ENCODE peak calls at places on chromosome 1, in ten cellular contexts. One of them, this sample, is unnamed.

GRCh38 chr1:178724386-178724733 is 684 bp upstream of the RALGPS2 start:
- DNase-seq in NCI-H526: no peak
- DNase-seq in stimulated activated naive CD4-positive, alpha-beta T cell: no peak
- DNase-seq in globus pallidus: no peak
- DNase-seq in NCI-H187 treated with DMSO at 0.1 percent for 48 hours: no peak
- DNase-seq in astrocyte of the hippocampus: peak; percentile 13
- DNase-seq in HT-29: no peak
- DNase-seq in thoracic aorta: no peak
- DNase-seq in hepatic stellate cell: no peak
- DNase-seq in fibroblast of gingiva: no peak
- DNase-seq in this sample: no peak

GRCh38 chr1:92029241-92029922 is 403 bp upstream of the EPHX4 start:
- DNase-seq in NCI-H526: peak; percentile 12
- DNase-seq in stimulated activated naive CD4-positive, alpha-beta T cell: no peak
- DNase-seq in globus pallidus: no peak
- DNase-seq in NCI-H187 treated with DMSO at 0.1 percent for 48 hours: no peak
- DNase-seq in astrocyte of the hippocampus: no peak
- DNase-seq in HT-29: no peak
- DNase-seq in thoracic aorta: no peak
- DNase-seq in hepatic stellate cell: peak; percentile 2
- DNase-seq in fibroblast of gingiva: no peak
- DNase-seq in this sample: no peak

GRCh38 chr1:35539073-35539823 is 18.0 kb downstream of the KIAA0319L start:
- DNase-seq in NCI-H526: no peak
- DNase-seq in stimulated activated naive CD4-positive, alpha-beta T cell: peak; percentile 75
- DNase-seq in globus pallidus: no peak
- DNase-seq in NCI-H187 treated with DMSO at 0.1 percent for 48 hours: no peak
- DNase-seq in astrocyte of the hippocampus: peak; percentile 38
- DNase-seq in HT-29: no peak
- DNase-seq in thoracic aorta: no peak
- DNase-seq in hepatic stellate cell: no peak
- DNase-seq in fibroblast of gingiva: peak; percentile 41
- DNase-seq in this sample: peak; percentile 27

GRCh38 chr1:173708787-173709186 is 6.0 kb upstream of the KLHL20 start:
- DNase-seq in NCI-H526: no peak
- DNase-seq in stimulated activated naive CD4-positive, alpha-beta T cell: no peak
- DNase-seq in globus pallidus: no peak
- DNase-seq in NCI-H187 treated with DMSO at 0.1 percent for 48 hours: no peak
- DNase-seq in astrocyte of the hippocampus: no peak
- DNase-seq in HT-29: no peak
- DNase-seq in thoracic aorta: no peak
- DNase-seq in hepatic stellate cell: no peak
- DNase-seq in fibroblast of gingiva: no peak
- DNase-seq in this sample: no peak

GRCh38 chr1:92366045-92366405 is 67.2 kb downstream of the RPAP2 start:
- DNase-seq in NCI-H526: no peak
- DNase-seq in stimulated activated naive CD4-positive, alpha-beta T cell: no peak
- DNase-seq in globus pallidus: no peak
- DNase-seq in NCI-H187 treated with DMSO at 0.1 percent for 48 hours: no peak
- DNase-seq in astrocyte of the hippocampus: no peak
- DNase-seq in HT-29: no peak
- DNase-seq in thoracic aorta: no peak
- DNase-seq in hepatic stellate cell: no peak
- DNase-seq in fibroblast of gingiva: no peak
- DNase-seq in this sample: no peak

GRCh38 chr1:220528049-220528678 is at the start of gene MARK1:
- DNase-seq in NCI-H526: no peak
- DNase-seq in stimulated activated naive CD4-positive, alpha-beta T cell: no peak
- DNase-seq in globus pallidus: peak; percentile 58
- DNase-seq in NCI-H187 treated with DMSO at 0.1 percent for 48 hours: no peak
- DNase-seq in astrocyte of the hippocampus: peak; percentile 82
- DNase-seq in HT-29: peak; percentile 15
- DNase-seq in thoracic aorta: no peak
- DNase-seq in hepatic stellate cell: peak; percentile 20
- DNase-seq in fibroblast of gingiva: peak; percentile 43
- DNase-seq in this sample: no peak

GRCh38 chr1:28518745-28519341 is 13.0 kb downstream of the RCC1 start:
- DNase-seq in NCI-H526: no peak
- DNase-seq in stimulated activated naive CD4-positive, alpha-beta T cell: no peak
- DNase-seq in globus pallidus: no peak
- DNase-seq in NCI-H187 treated with DMSO at 0.1 percent for 48 hours: no peak
- DNase-seq in astrocyte of the hippocampus: no peak
- DNase-seq in HT-29: peak; percentile 65
- DNase-seq in thoracic aorta: no peak
- DNase-seq in hepatic stellate cell: no peak
- DNase-seq in fibroblast of gingiva: no peak
- DNase-seq in this sample: peak; percentile 60

GRCh38 chr1:112239953-112240352 is 156.1 kb upstream of the CTTNBP2NL start:
- DNase-seq in NCI-H526: peak; percentile 93
- DNase-seq in stimulated activated naive CD4-positive, alpha-beta T cell: no peak
- DNase-seq in globus pallidus: no peak
- DNase-seq in NCI-H187 treated with DMSO at 0.1 percent for 48 hours: no peak
- DNase-seq in astrocyte of the hippocampus: no peak
- DNase-seq in HT-29: no peak
- DNase-seq in thoracic aorta: no peak
- DNase-seq in hepatic stellate cell: no peak
- DNase-seq in fibroblast of gingiva: no peak
- DNase-seq in this sample: no peak

GRCh38 chr1:221576268-221576667 is 165.6 kb downstream of the DUSP10 start:
- DNase-seq in NCI-H526: no peak
- DNase-seq in stimulated activated naive CD4-positive, alpha-beta T cell: no peak
- DNase-seq in globus pallidus: no peak
- DNase-seq in NCI-H187 treated with DMSO at 0.1 percent for 48 hours: no peak
- DNase-seq in astrocyte of the hippocampus: peak; percentile 53
- DNase-seq in HT-29: no peak
- DNase-seq in thoracic aorta: no peak
- DNase-seq in hepatic stellate cell: peak; percentile 46
- DNase-seq in fibroblast of gingiva: peak; percentile 46
- DNase-seq in this sample: no peak

GRCh38 chr1:18814340-18815202 is 44.9 kb downstream of the TAS1R2 start:
- DNase-seq in NCI-H526: no peak
- DNase-seq in stimulated activated naive CD4-positive, alpha-beta T cell: no peak
- DNase-seq in globus pallidus: no peak
- DNase-seq in NCI-H187 treated with DMSO at 0.1 percent for 48 hours: no peak
- DNase-seq in astrocyte of the hippocampus: peak; percentile 38
- DNase-seq in HT-29: no peak
- DNase-seq in thoracic aorta: no peak
- DNase-seq in hepatic stellate cell: no peak
- DNase-seq in fibroblast of gingiva: no peak
- DNase-seq in this sample: no peak

GRCh38 chr1:22639286-22639685 is 2.9 kb downstream of the C1QA start:
- DNase-seq in NCI-H526: no peak
- DNase-seq in stimulated activated naive CD4-positive, alpha-beta T cell: no peak
- DNase-seq in globus pallidus: no peak
- DNase-seq in NCI-H187 treated with DMSO at 0.1 percent for 48 hours: no peak
- DNase-seq in astrocyte of the hippocampus: peak; percentile 53
- DNase-seq in HT-29: no peak
- DNase-seq in thoracic aorta: no peak
- DNase-seq in hepatic stellate cell: peak; percentile 69
- DNase-seq in fibroblast of gingiva: peak; percentile 8
- DNase-seq in this sample: no peak

GRCh38 chr1:147466543-147466942 is 74.8 kb upstream of the BCL9 start:
- DNase-seq in NCI-H526: no peak
- DNase-seq in stimulated activated naive CD4-positive, alpha-beta T cell: no peak
- DNase-seq in globus pallidus: no peak
- DNase-seq in NCI-H187 treated with DMSO at 0.1 percent for 48 hours: no peak
- DNase-seq in astrocyte of the hippocampus: no peak
- DNase-seq in HT-29: no peak
- DNase-seq in thoracic aorta: no peak
- DNase-seq in hepatic stellate cell: no peak
- DNase-seq in fibroblast of gingiva: no peak
- DNase-seq in this sample: no peak

GRCh38 chr1:150881331-150882070 is 5.1 kb upstream of the ARNT start:
- DNase-seq in NCI-H526: no peak
- DNase-seq in stimulated activated naive CD4-positive, alpha-beta T cell: no peak
- DNase-seq in globus pallidus: no peak
- DNase-seq in NCI-H187 treated with DMSO at 0.1 percent for 48 hours: no peak
- DNase-seq in astrocyte of the hippocampus: peak; percentile 41
- DNase-seq in HT-29: no peak
- DNase-seq in thoracic aorta: no peak
- DNase-seq in hepatic stellate cell: peak; percentile 74
- DNase-seq in fibroblast of gingiva: peak; percentile 96
- DNase-seq in this sample: peak; percentile 96

GRCh38 chr1:111219466-111220286 is 7.8 kb upstream of the CHI3L2 start:
- DNase-seq in NCI-H526: no peak
- DNase-seq in stimulated activated naive CD4-positive, alpha-beta T cell: no peak
- DNase-seq in globus pallidus: no peak
- DNase-seq in NCI-H187 treated with DMSO at 0.1 percent for 48 hours: no peak
- DNase-seq in astrocyte of the hippocampus: peak; percentile 17
- DNase-seq in HT-29: no peak
- DNase-seq in thoracic aorta: no peak
- DNase-seq in hepatic stellate cell: no peak
- DNase-seq in fibroblast of gingiva: no peak
- DNase-seq in this sample: no peak

GRCh38 chr1:96559707-96560588 is 161.6 kb upstream of the PTBP2 start:
- DNase-seq in NCI-H526: no peak
- DNase-seq in stimulated activated naive CD4-positive, alpha-beta T cell: no peak
- DNase-seq in globus pallidus: no peak
- DNase-seq in NCI-H187 treated with DMSO at 0.1 percent for 48 hours: no peak
- DNase-seq in astrocyte of the hippocampus: peak; percentile 94
- DNase-seq in HT-29: no peak
- DNase-seq in thoracic aorta: peak; percentile 48
- DNase-seq in hepatic stellate cell: peak; percentile 49
- DNase-seq in fibroblast of gingiva: peak; percentile 98
- DNase-seq in this sample: peak; percentile 85